ENCODE peak calls at places on chromosomes 6 and 20, in four cellular contexts. X, U, E and D are unnamed samples.

GRCh38 chr20:17990278-17990972 is 21.6 kb downstream of the MGME1 start:
- DNase-seq in X (no peak), U (no peak), E (no peak), D (peak; percentile 58)

GRCh38 chr6:26328265-26328844 is 36.6 kb upstream of the BTN3A2 start:
- DNase-seq in X (no peak), U (peak; percentile 73), E (no peak), D (no peak)

GRCh38 chr6:121482004-121482693 is 46.7 kb downstream of the GJA1 start:
- DNase-seq in X (no peak), U (peak; percentile 75), E (no peak), D (peak; percentile 87)

GRCh38 chr20:57586370-57586793 is 25.5 kb downstream of the PCK1 start:
- DNase-seq in X (no peak), U (no peak), E (no peak), D (no peak)

GRCh38 chr6:184161-184695 is 108.1 kb upstream of the DUSP22 start:
- DNase-seq in X (no peak), U (no peak), E (no peak), D (no peak)

GRCh38 chr6:158086706-158087518 is 81.2 kb downstream of the SERAC1 start:
- DNase-seq in X (no peak), U (no peak), E (no peak), D (no peak)

GRCh38 chr20:7673841-7674240 is 266.4 kb downstream of the HAO1 start:
- DNase-seq in X (no peak), U (no peak), E (no peak), D (no peak)

GRCh38 chr6:90284745-90285481 is 11.7 kb downstream of the BACH2 start:
- DNase-seq in X (no peak), U (peak; percentile 4), E (peak; percentile 17), D (peak; percentile 70)

GRCh38 chr6:159106627-159107241 is 61.9 kb upstream of the TAGAP start:
- DNase-seq in X (peak; percentile 90), U (peak; percentile 59), E (peak; percentile 48), D (peak; percentile 40)

GRCh38 chr6:33673847-33674246 is 37.7 kb downstream of the UQCC2 start:
- DNase-seq in X (no peak), U (no peak), E (no peak), D (no peak)

GRCh38 chr6:144559865-144560603 is 274.9 kb downstream of the UTRN start:
- DNase-seq in X (no peak), U (peak; percentile 1), E (peak; percentile 14), D (peak; percentile 38)

GRCh38 chr6:37731888-37732287 is 34.2 kb upstream of the MDGA1 start:
- DNase-seq in X (peak; percentile 83), U (peak; percentile 19), E (no peak), D (no peak)

GRCh38 chr6:143746202-143747119 is 68.7 kb downstream of the PHACTR2 start:
- DNase-seq in X (no peak), U (no peak), E (no peak), D (no peak)

GRCh38 chr20:2244993-2245392 is 50.8 kb upstream of the TGM3 start:
- DNase-seq in X (no peak), U (no peak), E (no peak), D (no peak)

GRCh38 chr6:33317418-33317667 is 201 bp downstream of the ZBTB22 start:
- DNase-seq in X (peak; percentile 96), U (no peak), E (peak; percentile 70), D (no peak)

GRCh38 chr6:6684365-6684833 is 95.9 kb downstream of the LY86 start:
- DNase-seq in X (peak; percentile 79), U (no peak), E (no peak), D (no peak)

GRCh38 chr6:46217671-46218131 is 46.9 kb upstream of the ENPP5 start:
- DNase-seq in X (no peak), U (no peak), E (no peak), D (no peak)

GRCh38 chr6:551405-551804 is 105.5 kb downstream of the HUS1B start:
- DNase-seq in X (peak; percentile 60), U (peak; percentile 21), E (peak; percentile 45), D (peak; percentile 51)

GRCh38 chr6:9532621-9533557 is 882.0 kb downstream of the TFAP2A start:
- DNase-seq in X (no peak), U (peak; percentile 30), E (no peak), D (no peak)

GRCh38 chr6:106275692-106276091 is 49.9 kb downstream of the ATG5 start:
- DNase-seq in X (no peak), U (no peak), E (no peak), D (peak; percentile 71)

GRCh38 chr20:13085275-13085674 is 76.5 kb downstream of the SPTLC3 start:
- DNase-seq in X (no peak), U (no peak), E (no peak), D (no peak)

GRCh38 chr6:122620902-122621301 is 10.7 kb downstream of the PKIB start:
- DNase-seq in X (no peak), U (peak; percentile 1), E (no peak), D (peak; percentile 23)

GRCh38 chr6:83119742-83120300 is 52.4 kb downstream of the DOP1A start:
- DNase-seq in X (no peak), U (no peak), E (no peak), D (no peak)

GRCh38 chr6:150417247-150417646 is 48.4 kb downstream of the IYD start:
- DNase-seq in X (no peak), U (no peak), E (no peak), D (no peak)

GRCh38 chr6:150418825-150419594 is 50.2 kb downstream of the IYD start:
- DNase-seq in X (peak; percentile 73), U (peak; percentile 58), E (peak; percentile 86), D (peak; percentile 36)

GRCh38 chr6:150420428-150420827 is 51.6 kb downstream of the IYD start:
- DNase-seq in X (no peak), U (no peak), E (no peak), D (no peak)

GRCh38 chr6:150416120-150416519 is 47.3 kb downstream of the IYD start:
- DNase-seq in X (no peak), U (no peak), E (no peak), D (no peak)

DNA sequence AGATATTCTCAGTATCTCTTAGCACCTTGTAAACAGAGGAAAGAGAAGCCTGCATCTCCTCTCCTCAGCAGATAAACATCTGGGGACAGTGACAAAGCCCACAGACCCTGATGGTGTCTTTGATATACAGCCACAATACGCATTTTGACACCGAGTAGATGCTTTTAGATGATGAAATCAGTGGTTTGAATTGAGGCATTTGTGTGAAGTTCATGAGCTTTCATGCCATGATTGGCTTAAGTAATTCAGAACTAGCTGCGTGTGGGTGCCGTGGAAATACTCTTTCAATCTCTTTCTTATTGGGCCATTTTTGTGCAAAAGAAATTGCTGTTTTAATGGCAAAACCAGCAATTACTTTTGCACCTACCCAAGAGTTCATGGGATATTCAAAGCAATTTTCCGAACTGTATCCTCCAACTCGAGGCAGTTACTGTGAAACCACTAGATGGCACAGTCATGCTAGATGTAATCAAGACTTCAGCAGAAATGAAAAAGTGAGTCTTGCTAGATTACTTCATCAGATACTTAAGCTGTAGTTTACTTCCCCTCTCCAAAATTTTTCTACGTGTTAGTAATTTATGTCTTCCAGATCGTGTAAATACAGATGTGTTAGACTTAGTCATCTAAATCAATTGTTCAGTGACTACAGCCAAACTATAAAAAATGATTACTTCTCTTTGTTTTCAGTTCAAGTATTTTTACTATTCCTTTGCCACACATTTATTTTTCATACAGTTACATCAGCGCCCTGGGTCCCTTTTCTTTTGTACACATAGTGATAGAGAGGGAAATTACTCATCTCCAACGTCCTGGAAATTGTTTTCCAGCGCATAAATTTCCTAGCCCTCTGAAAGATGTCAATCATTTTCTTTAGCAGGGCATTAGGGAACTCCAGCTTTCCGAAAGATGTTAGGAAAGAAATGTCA is 49.4 kb downstream of the IYD start:
- DNase-seq in X (peak; percentile 60), U (peak; percentile 73), E (peak; percentile 77), D (peak; percentile 84)
- TF ChIP-seq BHLHE40 in X (no peak), U (no peak), E (no peak), D (no peak)

DNA sequence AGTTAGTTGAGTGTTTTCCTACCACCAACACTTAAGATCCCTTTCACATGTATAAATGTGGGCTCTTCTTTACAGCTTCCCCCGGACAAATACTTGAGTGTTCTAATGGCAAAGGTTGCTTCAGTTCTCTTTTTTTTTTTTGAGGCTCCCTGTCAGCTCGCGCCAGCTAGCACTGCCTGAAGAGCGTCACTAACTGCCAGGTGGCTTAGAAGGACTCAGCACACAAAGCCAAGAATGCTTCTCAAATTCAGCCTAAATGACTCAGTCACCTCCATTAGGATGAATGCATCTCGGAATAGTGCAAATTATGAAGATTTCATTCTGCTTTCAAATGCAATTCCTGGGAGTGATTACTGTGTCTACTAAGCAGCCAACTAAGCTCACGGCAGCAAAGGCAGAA is 150.7 kb upstream of the BTBD3 start:
- DNase-seq in X (no peak), U (no peak), E (no peak), D (peak; percentile 61)
- TF ChIP-seq BHLHE40 in X (no peak), U (no peak), E (no peak), D (no peak)

GRCh38 chr6:169794317-169795055 is 43.1 kb downstream of the ERMARD start:
- DNase-seq in X (no peak), U (no peak), E (no peak), D (no peak)

GRCh38 chr6:169793408-169793807 is 42.0 kb downstream of the ERMARD start:
- DNase-seq in X (no peak), U (no peak), E (no peak), D (no peak)

GRCh38 chr6:169791721-169792131 is 40.3 kb downstream of the ERMARD start:
- DNase-seq in X (no peak), U (no peak), E (peak; percentile 53), D (no peak)

GRCh38 chr6:169792306-169793015 is 41.0 kb downstream of the ERMARD start:
- DNase-seq in X (no peak), U (no peak), E (no peak), D (no peak)

DNA sequence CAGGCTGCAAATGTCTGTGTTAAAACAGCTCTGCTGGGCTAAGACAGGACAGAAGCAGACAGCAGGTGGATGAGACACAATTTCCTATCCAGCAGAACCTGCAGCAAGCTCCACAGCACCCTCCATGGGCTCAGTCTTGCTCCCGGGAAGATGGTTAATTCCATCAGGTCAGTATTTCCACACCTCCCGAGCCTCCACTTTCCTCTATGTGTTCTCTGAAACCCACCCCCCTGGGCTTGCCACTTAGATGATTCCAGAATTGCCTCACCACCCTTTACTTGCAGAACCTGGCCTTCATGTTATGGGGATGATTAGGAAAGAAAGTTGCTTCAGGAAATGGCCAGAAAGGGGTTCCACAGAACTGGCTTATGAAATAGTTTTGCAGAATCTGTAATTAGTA is 43.8 kb downstream of the ERMARD start:
- DNase-seq in X (no peak), U (no peak), E (no peak), D (no peak)
- TF ChIP-seq BHLHE40 in X (no peak), U (no peak), E (no peak), D (no peak)

GRCh38 chr6:74873911-74874310 is 331.9 kb downstream of the COL12A1 start:
- DNase-seq in X (no peak), U (no peak), E (no peak), D (peak; percentile 25)

GRCh38 chr6:74870403-74870802 is 335.4 kb downstream of the COL12A1 start:
- DNase-seq in X (no peak), U (peak; percentile 26), E (peak; percentile 10), D (no peak)

GRCh38 chr6:74867286-74867685 is 338.6 kb downstream of the COL12A1 start:
- DNase-seq in X (no peak), U (no peak), E (no peak), D (no peak)

GRCh38 chr6:74872754-74873446 is 333.0 kb downstream of the COL12A1 start:
- DNase-seq in X (no peak), U (no peak), E (no peak), D (no peak)

DNA sequence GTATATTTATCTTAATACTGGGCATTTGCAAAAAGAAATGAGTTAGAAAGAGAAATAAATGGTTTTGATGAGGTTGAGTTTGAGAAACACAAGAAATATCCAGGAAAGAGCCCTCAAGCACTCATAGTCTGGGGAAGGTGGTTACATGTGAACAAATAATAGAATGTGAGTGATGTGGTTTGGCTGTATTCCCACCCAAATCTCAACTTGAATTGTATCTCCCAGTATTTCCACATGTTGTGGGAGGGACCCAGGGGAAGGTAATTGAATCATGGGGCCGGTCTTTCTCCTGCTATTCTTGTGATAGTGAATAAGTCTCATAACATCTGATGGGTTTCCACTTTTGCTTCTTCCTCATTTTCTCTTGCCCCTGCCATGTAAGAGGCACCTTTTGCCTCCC is 334.1 kb downstream of the COL12A1 start:
- DNase-seq in X (no peak), U (no peak), E (no peak), D (peak; percentile 63)
- TF ChIP-seq BHLHE40 in X (no peak), U (no peak), E (no peak), D (no peak)